ENCODE peak calls at places on chromosomes 7 and 10, in six cellular contexts. L, V, E, Q, M and X are unnamed samples.

GRCh38 chr10:113499066-113499465 is 53.8 kb upstream of the HABP2 start:
- DNase-seq in L (peak; percentile 39), V (no peak), E (no peak), M (no peak), Q (no peak), X (no peak)

GRCh38 chr10:97853006-97853405 is 3.4 kb downstream of the GOLGA7B start:
- DNase-seq in Q (no peak), M (no peak), E (no peak), L (no peak), V (no peak), X (no peak)

GRCh38 chr7:38211940-38212339 is 33.9 kb downstream of the STARD3NL start:
- DNase-seq in M (no peak), V (no peak), L (no peak), Q (no peak), E (no peak), X (no peak)

GRCh38 chr7:150946826-150947750 is 31.0 kb downstream of the KCNH2 start:
- DNase-seq in Q (no peak), E (no peak), M (no peak), V (no peak), L (no peak), X (no peak)

GRCh38 chr10:29063806-29064644 is 224.8 kb upstream of the LYZL1 start:
- DNase-seq in V (no peak), E (no peak), Q (peak; percentile 66), L (no peak), M (no peak), X (peak; percentile 44)

GRCh38 chr7:145753004-145753403 is 363.6 kb upstream of the CNTNAP2 start:
- DNase-seq in Q (no peak), E (no peak), M (no peak), L (no peak), V (no peak), X (no peak)

GRCh38 chr7:137978464-137979237 is 23.2 kb downstream of the CREB3L2 start:
- DNase-seq in Q (peak; percentile 97), V (peak; percentile 79), M (no peak), E (no peak), L (peak; percentile 85), X (peak; percentile 75)

GRCh38 chr10:113985342-113985844 is 58.3 kb upstream of the ADRB1 start:
- DNase-seq in M (no peak), E (no peak), V (no peak), L (no peak), Q (no peak), X (no peak)

GRCh38 chr7:25615603-25616002 is 387.3 kb upstream of the NPVF start:
- DNase-seq in E (no peak), M (no peak), Q (peak; percentile 37), V (no peak), L (no peak), X (no peak)

GRCh38 chr10:72080042-72081035 is 8.0 kb downstream of the SPOCK2 start:
- DNase-seq in Q (no peak), V (no peak), M (no peak), E (no peak), L (no peak), X (peak; percentile 47)

GRCh38 chr7:134031835-134032617 is 95.1 kb upstream of the LRGUK start:
- DNase-seq in E (no peak), V (no peak), Q (no peak), L (no peak), M (no peak), X (no peak)

GRCh38 chr10:60140681-60141632 is 234.6 kb upstream of the CCDC6 start:
- DNase-seq in M (no peak), V (no peak), E (no peak), Q (no peak), L (no peak), X (no peak)

GRCh38 chr7:97006146-97006950 is 995 bp downstream of the DLX6 start:
- DNase-seq in L (peak; percentile 63), V (no peak), M (no peak), E (peak; percentile 56), Q (no peak), X (no peak)

GRCh38 chr7:158249692-158250091 is 337.9 kb downstream of the PTPRN2 start:
- DNase-seq in V (no peak), L (no peak), Q (no peak), M (peak; percentile 11), E (no peak), X (no peak)

GRCh38 chr7:98626393-98627061 is 9.4 kb downstream of the NPTX2 start:
- DNase-seq in Q (no peak), E (no peak), V (no peak), M (no peak), L (no peak), X (no peak)

GRCh38 chr10:132457328-132458070 is 60.5 kb downstream of the PWWP2B start:
- DNase-seq in L (no peak), M (peak; percentile 45), Q (no peak), V (no peak), E (peak; percentile 31), X (no peak)

GRCh38 chr7:155002411-155003214 is at the start of gene PAXIP1:
- DNase-seq in Q (no peak), V (no peak), M (peak; percentile 62), L (peak; percentile 91), E (peak; percentile 59), X (no peak)